ENCODE peak calls at places on chromosomes 13 and 19, in five cellular contexts. Y is H7; J is pancreas; R is GM12892; K is activated CD4-positive, alpha-beta T cell treated with anti-CD3 and anti-CD28 coated beads for 24 hours. X is an unnamed sample.

GRCh38 chr13:80070024-80070703 is 270.8 kb downstream of the SPRY2 start:
- DNase-seq in Y (peak; percentile 23), J (no peak), R (no peak), K (no peak), X (peak; percentile 7)

GRCh38 chr19:58450836-58451357 is 525 bp upstream of the ZNF324B start:
- DNase-seq in Y (no peak), J (no peak), R (no peak), K (no peak), X (no peak)

GRCh38 chr19:13146763-13147563 is 3.2 kb downstream of the STX10 start:
- DNase-seq in Y (no peak), J (no peak), R (no peak), K (no peak), X (no peak)

GRCh38 chr13:89066868-89067466 is 1395.8 kb downstream of the SLITRK5 start:
- DNase-seq in Y (peak; percentile 4), J (no peak), R (no peak), K (peak; percentile 24), X (no peak)

GRCh38 chr13:94617389-94618000 is 15.8 kb downstream of the GPR180 start:
- DNase-seq in Y (no peak), J (no peak), R (no peak), K (peak; percentile 23), X (no peak)

GRCh38 chr13:53683146-53683545 is 654.5 kb downstream of the OLFM4 start:
- DNase-seq in Y (no peak), J (no peak), R (no peak), K (no peak), X (no peak)

GRCh38 chr19:12411893-12412292 is 10.8 kb upstream of the ZNF799 start:
- DNase-seq in Y (no peak), J (no peak), R (no peak), K (no peak), X (no peak)

GRCh38 chr19:15831626-15832025 is 16.2 kb upstream of the OR10H1 start:
- DNase-seq in Y (no peak), J (no peak), R (no peak), K (no peak), X (no peak)

GRCh38 chr19:12364391-12365093 is 941 bp downstream of the ZNF442 start:
- DNase-seq in Y (peak; percentile 68), J (peak; percentile 21), R (no peak), K (no peak), X (no peak)

GRCh38 chr13:27076411-27076810 is 95.2 kb downstream of the USP12 start:
- DNase-seq in Y (no peak), J (no peak), R (no peak), K (no peak), X (no peak)

GRCh38 chr19:44644391-44645016 is 794 bp downstream of the PVR start:
- DNase-seq in Y (peak; percentile 78), J (peak; percentile 46), R (no peak), K (no peak), X (peak; percentile 21)

GRCh38 chr19:38735257-38735686 is 9.0 kb downstream of the CAPN12 start:
- DNase-seq in Y (peak; percentile 92), J (peak; percentile 71), R (no peak), K (no peak), X (no peak)

GRCh38 chr19:24033308-24033961 is 53.6 kb upstream of the ZNF254 start:
- DNase-seq in Y (peak; percentile 94), J (peak; percentile 85), R (peak; percentile 74), K (peak; percentile 63), X (peak; percentile 84)

GRCh38 chr13:111493468-111493867 is 173.0 kb downstream of the TEX29 start:
- DNase-seq in Y (no peak), J (no peak), R (no peak), K (no peak), X (no peak)

GRCh38 chr13:69683921-69684663 is 423.5 kb upstream of the ATXN8OS start:
- DNase-seq in Y (no peak), J (peak; percentile 12), R (no peak), K (no peak), X (no peak)

GRCh38 chr19:43562698-43563241 is 12.6 kb downstream of the XRCC1 start:
- DNase-seq in Y (no peak), J (no peak), R (no peak), K (peak; percentile 36), X (no peak)

GRCh38 chr19:40229926-40230417 is 3.5 kb upstream of the CCNP start:
- DNase-seq in Y (no peak), J (no peak), R (no peak), K (no peak), X (no peak)

GRCh38 chr13:46031581-46032263 is 20.8 kb downstream of the ZC3H13 start:
- DNase-seq in Y (no peak), J (no peak), R (no peak), K (no peak), X (no peak)

GRCh38 chr19:29724741-29725140 is 9.7 kb upstream of the C19orf12 start:
- DNase-seq in Y (no peak), J (no peak), R (no peak), K (no peak), X (no peak)

GRCh38 chr19:294819-295686 is 3.9 kb upstream of the PLPP2 start:
- DNase-seq in Y (peak; percentile 97), J (peak; percentile 57), R (peak; percentile 77), K (peak; percentile 32), X (peak; percentile 91)

GRCh38 chr19:38315657-38316476 is at the start of gene YIF1B:
- DNase-seq in Y (peak; percentile 100), J (peak; percentile 96), R (peak; percentile 96), K (peak; percentile 92), X (peak; percentile 94)

X was measured in H1.